ENCODE peak calls at places on chromosomes 4 and X, in eight cellular contexts. One of them, this sample, is unnamed.

GRCh38 chr4:60757986-60758385 is 442.1 kb upstream of the ADGRL3 start:
- DNase-seq in fibroblast of mammary gland: no peak
- DNase-seq in RKO: no peak
- DNase-seq in left ventricle myocardium superior: no peak
- DNase-seq in Calu3: no peak
- DNase-seq in effector CD4-positive, alpha-beta T cell: no peak
- DNase-seq in neural progenitor cell: no peak
- DNase-seq in globus pallidus: no peak
- DNase-seq in this sample: no peak

GRCh38 chr4:47145630-47146029 is 114.3 kb downstream of the GABRB1 start:
- DNase-seq in left ventricle myocardium superior: no peak
- DNase-seq in neural progenitor cell: no peak
- DNase-seq in Calu3: no peak
- DNase-seq in RKO: peak
- DNase-seq in globus pallidus: no peak
- DNase-seq in fibroblast of mammary gland: peak
- DNase-seq in effector CD4-positive, alpha-beta T cell: no peak
- DNase-seq in this sample: no peak

GRCh38 chrX:50971390-50971789 is 60.9 kb downstream of the BMP15 start:
- DNase-seq in fibroblast of mammary gland: peak
- DNase-seq in effector CD4-positive, alpha-beta T cell: no peak
- DNase-seq in left ventricle myocardium superior: no peak
- DNase-seq in Calu3: peak
- DNase-seq in neural progenitor cell: no peak
- DNase-seq in globus pallidus: no peak
- DNase-seq in RKO: peak
- DNase-seq in this sample: no peak

GRCh38 chr4:182286936-182287335 is 43.7 kb downstream of the TENM3 start:
- DNase-seq in left ventricle myocardium superior: no peak
- DNase-seq in neural progenitor cell: no peak
- DNase-seq in globus pallidus: no peak
- DNase-seq in Calu3: no peak
- DNase-seq in effector CD4-positive, alpha-beta T cell: no peak
- DNase-seq in fibroblast of mammary gland: no peak
- DNase-seq in RKO: no peak
- DNase-seq in this sample: no peak

GRCh38 chrX:134457708-134458107 is 2.3 kb upstream of the HPRT1 start:
- DNase-seq in effector CD4-positive, alpha-beta T cell: no peak
- DNase-seq in Calu3: no peak
- DNase-seq in globus pallidus: no peak
- DNase-seq in fibroblast of mammary gland: no peak
- DNase-seq in left ventricle myocardium superior: no peak
- DNase-seq in neural progenitor cell: no peak
- DNase-seq in RKO: no peak
- DNase-seq in this sample: no peak

GRCh38 chr4:8854016-8854415 is 17.6 kb downstream of the HMX1 start:
- DNase-seq in left ventricle myocardium superior: peak
- DNase-seq in Calu3: no peak
- DNase-seq in globus pallidus: no peak
- DNase-seq in effector CD4-positive, alpha-beta T cell: no peak
- DNase-seq in neural progenitor cell: no peak
- DNase-seq in RKO: no peak
- DNase-seq in fibroblast of mammary gland: no peak
- DNase-seq in this sample: no peak

GRCh38 chr4:113635739-113636437 is 125.7 kb downstream of the CAMK2D start:
- DNase-seq in effector CD4-positive, alpha-beta T cell: no peak
- DNase-seq in neural progenitor cell: no peak
- DNase-seq in Calu3: no peak
- DNase-seq in RKO: no peak
- DNase-seq in left ventricle myocardium superior: no peak
- DNase-seq in fibroblast of mammary gland: peak
- DNase-seq in globus pallidus: no peak
- DNase-seq in this sample: peak

GRCh38 chr4:176708771-176709311 is 83.9 kb downstream of the VEGFC start:
- DNase-seq in left ventricle myocardium superior: no peak
- DNase-seq in effector CD4-positive, alpha-beta T cell: no peak
- DNase-seq in RKO: no peak
- DNase-seq in fibroblast of mammary gland: peak
- DNase-seq in neural progenitor cell: no peak
- DNase-seq in globus pallidus: no peak
- DNase-seq in Calu3: no peak
- DNase-seq in this sample: no peak

GRCh38 chr4:52366625-52367024 is 292.5 kb downstream of the USP46 start:
- DNase-seq in effector CD4-positive, alpha-beta T cell: no peak
- DNase-seq in Calu3: no peak
- DNase-seq in left ventricle myocardium superior: no peak
- DNase-seq in globus pallidus: no peak
- DNase-seq in fibroblast of mammary gland: no peak
- DNase-seq in RKO: no peak
- DNase-seq in neural progenitor cell: no peak
- DNase-seq in this sample: no peak

GRCh38 chr4:112082954-112083586 is 62.2 kb upstream of the FAM241A start:
- DNase-seq in Calu3: peak
- DNase-seq in neural progenitor cell: no peak
- DNase-seq in RKO: peak
- DNase-seq in left ventricle myocardium superior: no peak
- DNase-seq in fibroblast of mammary gland: peak
- DNase-seq in globus pallidus: no peak
- DNase-seq in effector CD4-positive, alpha-beta T cell: no peak
- DNase-seq in this sample: no peak

GRCh38 chr4:101527186-101527585 is 179.9 kb upstream of the PPP3CA start:
- DNase-seq in Calu3: no peak
- DNase-seq in globus pallidus: no peak
- DNase-seq in left ventricle myocardium superior: no peak
- DNase-seq in RKO: no peak
- DNase-seq in neural progenitor cell: no peak
- DNase-seq in fibroblast of mammary gland: no peak
- DNase-seq in effector CD4-positive, alpha-beta T cell: peak
- DNase-seq in this sample: no peak

GRCh38 chrX:151004085-151004484 is 20.9 kb downstream of the HMGB3 start:
- DNase-seq in RKO: no peak
- DNase-seq in left ventricle myocardium superior: no peak
- DNase-seq in globus pallidus: peak
- DNase-seq in Calu3: no peak
- DNase-seq in effector CD4-positive, alpha-beta T cell: no peak
- DNase-seq in neural progenitor cell: peak
- DNase-seq in fibroblast of mammary gland: peak
- DNase-seq in this sample: peak

GRCh38 chrX:68989865-68990606 is 161.2 kb downstream of the EFNB1 start:
- DNase-seq in left ventricle myocardium superior: peak
- DNase-seq in effector CD4-positive, alpha-beta T cell: no peak
- DNase-seq in neural progenitor cell: peak
- DNase-seq in RKO: no peak
- DNase-seq in globus pallidus: no peak
- DNase-seq in Calu3: peak
- DNase-seq in fibroblast of mammary gland: peak
- DNase-seq in this sample: no peak

GRCh38 chrX:31796624-31797023 is 724.8 kb upstream of the FTHL17 start:
- DNase-seq in fibroblast of mammary gland: no peak
- DNase-seq in globus pallidus: no peak
- DNase-seq in Calu3: no peak
- DNase-seq in neural progenitor cell: no peak
- DNase-seq in effector CD4-positive, alpha-beta T cell: no peak
- DNase-seq in left ventricle myocardium superior: no peak
- DNase-seq in RKO: no peak
- DNase-seq in this sample: no peak

GRCh38 chr4:8201341-8201781 is 2.3 kb downstream of the SH3TC1 start:
- DNase-seq in effector CD4-positive, alpha-beta T cell: no peak
- DNase-seq in left ventricle myocardium superior: no peak
- DNase-seq in globus pallidus: no peak
- DNase-seq in fibroblast of mammary gland: no peak
- DNase-seq in neural progenitor cell: no peak
- DNase-seq in Calu3: no peak
- DNase-seq in RKO: no peak
- DNase-seq in this sample: no peak

GRCh38 chr4:141329174-141329569 is 108.5 kb downstream of the ZNF330 start:
- DNase-seq in neural progenitor cell: no peak
- DNase-seq in Calu3: no peak
- DNase-seq in fibroblast of mammary gland: peak
- DNase-seq in globus pallidus: no peak
- DNase-seq in left ventricle myocardium superior: no peak
- DNase-seq in effector CD4-positive, alpha-beta T cell: no peak
- DNase-seq in RKO: no peak
- DNase-seq in this sample: no peak

GRCh38 chr4:69054578-69055200 is 41.6 kb upstream of the UGT2B7 start:
- DNase-seq in effector CD4-positive, alpha-beta T cell: no peak
- DNase-seq in fibroblast of mammary gland: peak
- DNase-seq in left ventricle myocardium superior: no peak
- DNase-seq in globus pallidus: no peak
- DNase-seq in Calu3: peak
- DNase-seq in neural progenitor cell: no peak
- DNase-seq in RKO: peak
- DNase-seq in this sample: no peak

GRCh38 chrX:153804100-153804595 is 9.7 kb downstream of the SSR4 start:
- DNase-seq in neural progenitor cell: no peak
- DNase-seq in RKO: no peak
- DNase-seq in globus pallidus: no peak
- DNase-seq in Calu3: no peak
- DNase-seq in effector CD4-positive, alpha-beta T cell: no peak
- DNase-seq in left ventricle myocardium superior: no peak
- DNase-seq in fibroblast of mammary gland: no peak
- DNase-seq in this sample: no peak

GRCh38 chrX:10102046-10102704 is 54.6 kb upstream of the CLCN4 start:
- DNase-seq in globus pallidus: no peak
- DNase-seq in left ventricle myocardium superior: no peak
- DNase-seq in Calu3: no peak
- DNase-seq in effector CD4-positive, alpha-beta T cell: no peak
- DNase-seq in fibroblast of mammary gland: no peak
- DNase-seq in neural progenitor cell: no peak
- DNase-seq in RKO: no peak
- DNase-seq in this sample: peak

GRCh38 chr4:52617467-52618017 is 41.6 kb downstream of the USP46 start:
- DNase-seq in left ventricle myocardium superior: no peak
- DNase-seq in fibroblast of mammary gland: no peak
- DNase-seq in RKO: no peak
- DNase-seq in globus pallidus: no peak
- DNase-seq in effector CD4-positive, alpha-beta T cell: no peak
- DNase-seq in Calu3: no peak
- DNase-seq in neural progenitor cell: no peak
- DNase-seq in this sample: no peak

GRCh38 chr4:102616661-102617060 is 115.5 kb downstream of the NFKB1 start:
- DNase-seq in Calu3: no peak
- DNase-seq in neural progenitor cell: peak
- DNase-seq in left ventricle myocardium superior: no peak
- DNase-seq in fibroblast of mammary gland: no peak
- DNase-seq in RKO: no peak
- DNase-seq in globus pallidus: no peak
- DNase-seq in effector CD4-positive, alpha-beta T cell: no peak
- DNase-seq in this sample: no peak

GRCh38 chrX:122517781-122518180 is 666.3 kb upstream of the GRIA3 start:
- DNase-seq in neural progenitor cell: no peak
- DNase-seq in Calu3: no peak
- DNase-seq in RKO: no peak
- DNase-seq in effector CD4-positive, alpha-beta T cell: no peak
- DNase-seq in left ventricle myocardium superior: no peak
- DNase-seq in globus pallidus: no peak
- DNase-seq in fibroblast of mammary gland: peak
- DNase-seq in this sample: no peak

GRCh38 chr4:68348577-68348976 is 1.3 kb downstream of the YTHDC1 start:
- DNase-seq in Calu3: no peak
- DNase-seq in RKO: peak
- DNase-seq in left ventricle myocardium superior: no peak
- DNase-seq in globus pallidus: no peak
- DNase-seq in fibroblast of mammary gland: no peak
- DNase-seq in effector CD4-positive, alpha-beta T cell: no peak
- DNase-seq in neural progenitor cell: peak
- DNase-seq in this sample: no peak

GRCh38 chrX:13023526-13024469 is 20.6 kb downstream of the FAM9C start:
- DNase-seq in Calu3: no peak
- DNase-seq in globus pallidus: no peak
- DNase-seq in left ventricle myocardium superior: no peak
- DNase-seq in fibroblast of mammary gland: no peak
- DNase-seq in neural progenitor cell: no peak
- DNase-seq in RKO: no peak
- DNase-seq in effector CD4-positive, alpha-beta T cell: no peak
- DNase-seq in this sample: no peak

GRCh38 chr4:145736241-145736831 is 56.4 kb downstream of the C4orf51 start:
- DNase-seq in left ventricle myocardium superior: peak
- DNase-seq in effector CD4-positive, alpha-beta T cell: no peak
- DNase-seq in globus pallidus: no peak
- DNase-seq in Calu3: no peak
- DNase-seq in fibroblast of mammary gland: peak
- DNase-seq in neural progenitor cell: no peak
- DNase-seq in RKO: no peak
- DNase-seq in this sample: peak

GRCh38 chr4:186726440-186727148 is 2.9 kb upstream of the FAT1 start:
- DNase-seq in Calu3: peak
- DNase-seq in left ventricle myocardium superior: peak
- DNase-seq in effector CD4-positive, alpha-beta T cell: no peak
- DNase-seq in RKO: peak
- DNase-seq in neural progenitor cell: peak
- DNase-seq in globus pallidus: peak
- DNase-seq in fibroblast of mammary gland: peak
- DNase-seq in this sample: peak

GRCh38 chr4:187668683-187669082 is 326.9 kb upstream of the ZFP42 start:
- DNase-seq in Calu3: no peak
- DNase-seq in effector CD4-positive, alpha-beta T cell: no peak
- DNase-seq in RKO: peak
- DNase-seq in globus pallidus: no peak
- DNase-seq in left ventricle myocardium superior: no peak
- DNase-seq in fibroblast of mammary gland: peak
- DNase-seq in neural progenitor cell: no peak
- DNase-seq in this sample: no peak

GRCh38 chr4:173211838-173212237 is 43.2 kb downstream of the GALNT7 start:
- DNase-seq in left ventricle myocardium superior: no peak
- DNase-seq in globus pallidus: no peak
- DNase-seq in fibroblast of mammary gland: peak
- DNase-seq in RKO: peak
- DNase-seq in effector CD4-positive, alpha-beta T cell: no peak
- DNase-seq in neural progenitor cell: no peak
- DNase-seq in Calu3: no peak
- DNase-seq in this sample: no peak

GRCh38 chr4:137312257-137312656 is 220.0 kb downstream of the PCDH18 start:
- DNase-seq in left ventricle myocardium superior: no peak
- DNase-seq in effector CD4-positive, alpha-beta T cell: no peak
- DNase-seq in RKO: no peak
- DNase-seq in globus pallidus: no peak
- DNase-seq in fibroblast of mammary gland: peak
- DNase-seq in Calu3: no peak
- DNase-seq in neural progenitor cell: no peak
- DNase-seq in this sample: no peak

GRCh38 chr4:167290684-167291083 is 56.4 kb upstream of the SPOCK3 start:
- DNase-seq in neural progenitor cell: peak
- DNase-seq in left ventricle myocardium superior: no peak
- DNase-seq in globus pallidus: peak
- DNase-seq in Calu3: no peak
- DNase-seq in RKO: peak
- DNase-seq in effector CD4-positive, alpha-beta T cell: no peak
- DNase-seq in fibroblast of mammary gland: peak
- DNase-seq in this sample: no peak

GRCh38 chrX:149198980-149199732 is 305.9 kb downstream of the IDS start:
- DNase-seq in RKO: no peak
- DNase-seq in Calu3: no peak
- DNase-seq in fibroblast of mammary gland: no peak
- DNase-seq in left ventricle myocardium superior: no peak
- DNase-seq in effector CD4-positive, alpha-beta T cell: no peak
- DNase-seq in globus pallidus: no peak
- DNase-seq in neural progenitor cell: no peak
- DNase-seq in this sample: no peak

GRCh38 chr4:156888762-156889161 is 82.8 kb downstream of the PDGFC start:
- DNase-seq in left ventricle myocardium superior: no peak
- DNase-seq in fibroblast of mammary gland: peak
- DNase-seq in Calu3: no peak
- DNase-seq in globus pallidus: no peak
- DNase-seq in effector CD4-positive, alpha-beta T cell: no peak
- DNase-seq in neural progenitor cell: no peak
- DNase-seq in RKO: peak
- DNase-seq in this sample: no peak

GRCh38 chr4:55323375-55323774 is 22.7 kb upstream of the SRD5A3 start:
- DNase-seq in neural progenitor cell: no peak
- DNase-seq in fibroblast of mammary gland: no peak
- DNase-seq in Calu3: no peak
- DNase-seq in left ventricle myocardium superior: no peak
- DNase-seq in effector CD4-positive, alpha-beta T cell: no peak
- DNase-seq in RKO: no peak
- DNase-seq in globus pallidus: no peak
- DNase-seq in this sample: no peak

GRCh38 chrX:103883533-103883932 is 51.5 kb upstream of the RAB9B start:
- DNase-seq in effector CD4-positive, alpha-beta T cell: no peak
- DNase-seq in globus pallidus: no peak
- DNase-seq in left ventricle myocardium superior: no peak
- DNase-seq in RKO: no peak
- DNase-seq in Calu3: no peak
- DNase-seq in fibroblast of mammary gland: no peak
- DNase-seq in neural progenitor cell: no peak
- DNase-seq in this sample: no peak

This sample was measured in G401.